ENCODE peak calls at places on chromosomes 3 and 15, in eight cellular contexts. One of them, this sample, is unnamed.

GRCh38 chr3:120200836-120201235 is 84.2 kb downstream of the GPR156 start:
- DNase-seq in spleen: no peak
- DNase-seq in uterus: no peak
- DNase-seq in ovary: no peak
- DNase-seq in body of pancreas: no peak
- DNase-seq in heart left ventricle: no peak
- DNase-seq in stomach: no peak
- DNase-seq in vagina: no peak
- DNase-seq in this sample: no peak

GRCh38 chr15:78406016-78406590 is 31.9 kb upstream of the IREB2 start:
- DNase-seq in spleen: no peak
- DNase-seq in uterus: no peak
- DNase-seq in ovary: no peak
- DNase-seq in body of pancreas: no peak
- DNase-seq in heart left ventricle: no peak
- DNase-seq in stomach: no peak
- DNase-seq in vagina: no peak
- DNase-seq in this sample: no peak

GRCh38 chr3:47008258-47008671 is 28.8 kb downstream of the NBEAL2 start:
- DNase-seq in spleen: peak; percentile 45
- DNase-seq in uterus: no peak
- DNase-seq in ovary: no peak
- DNase-seq in body of pancreas: peak; percentile 13
- DNase-seq in heart left ventricle: no peak
- DNase-seq in stomach: no peak
- DNase-seq in vagina: no peak
- DNase-seq in this sample: no peak

GRCh38 chr3:192482809-192483208 is 244.5 kb downstream of the FGF12 start:
- DNase-seq in spleen: no peak
- DNase-seq in uterus: no peak
- DNase-seq in ovary: no peak
- DNase-seq in body of pancreas: no peak
- DNase-seq in heart left ventricle: no peak
- DNase-seq in stomach: no peak
- DNase-seq in vagina: no peak
- DNase-seq in this sample: no peak

GRCh38 chr3:175397407-175397806 is 538.3 kb downstream of the NAALADL2 start:
- DNase-seq in spleen: no peak
- DNase-seq in uterus: no peak
- DNase-seq in ovary: no peak
- DNase-seq in body of pancreas: no peak
- DNase-seq in heart left ventricle: no peak
- DNase-seq in stomach: no peak
- DNase-seq in vagina: no peak
- DNase-seq in this sample: no peak

GRCh38 chr15:39869251-39869650 is 50.8 kb downstream of the GPR176 start:
- DNase-seq in spleen: no peak
- DNase-seq in uterus: no peak
- DNase-seq in ovary: no peak
- DNase-seq in body of pancreas: no peak
- DNase-seq in heart left ventricle: no peak
- DNase-seq in stomach: no peak
- DNase-seq in vagina: no peak
- DNase-seq in this sample: no peak

GRCh38 chr3:185713015-185713414 is 111.8 kb downstream of the IGF2BP2 start:
- DNase-seq in spleen: no peak
- DNase-seq in uterus: no peak
- DNase-seq in ovary: no peak
- DNase-seq in body of pancreas: no peak
- DNase-seq in heart left ventricle: no peak
- DNase-seq in stomach: no peak
- DNase-seq in vagina: peak; percentile 8
- DNase-seq in this sample: no peak

GRCh38 chr3:85003479-85003878 is 44.7 kb downstream of the CADM2 start:
- DNase-seq in spleen: no peak
- DNase-seq in uterus: no peak
- DNase-seq in ovary: no peak
- DNase-seq in body of pancreas: no peak
- DNase-seq in heart left ventricle: no peak
- DNase-seq in stomach: no peak
- DNase-seq in vagina: no peak
- DNase-seq in this sample: no peak

GRCh38 chr15:78051622-78052405 is 25.7 kb downstream of the TBC1D2B start:
- DNase-seq in spleen: no peak
- DNase-seq in uterus: peak; percentile 57
- DNase-seq in ovary: no peak
- DNase-seq in body of pancreas: peak; percentile 55
- DNase-seq in heart left ventricle: peak; percentile 63
- DNase-seq in stomach: peak; percentile 77
- DNase-seq in vagina: no peak
- DNase-seq in this sample: peak; percentile 63

GRCh38 chr3:23746473-23746872 is 59.3 kb upstream of the UBE2E1 start:
- DNase-seq in spleen: no peak
- DNase-seq in uterus: no peak
- DNase-seq in ovary: no peak
- DNase-seq in body of pancreas: no peak
- DNase-seq in heart left ventricle: no peak
- DNase-seq in stomach: no peak
- DNase-seq in vagina: no peak
- DNase-seq in this sample: no peak

GRCh38 chr3:112974894-112975293 is at the start of gene CD200R1:
- DNase-seq in spleen: no peak
- DNase-seq in uterus: no peak
- DNase-seq in ovary: no peak
- DNase-seq in body of pancreas: no peak
- DNase-seq in heart left ventricle: no peak
- DNase-seq in stomach: no peak
- DNase-seq in vagina: no peak
- DNase-seq in this sample: no peak

GRCh38 chr3:52534281-52535183 is 875 bp upstream of the NT5DC2 start:
- DNase-seq in spleen: peak; percentile 77
- DNase-seq in uterus: peak; percentile 40
- DNase-seq in ovary: peak; percentile 55
- DNase-seq in body of pancreas: peak; percentile 18
- DNase-seq in heart left ventricle: peak; percentile 39
- DNase-seq in stomach: peak; percentile 30
- DNase-seq in vagina: peak; percentile 89
- DNase-seq in this sample: peak; percentile 53

GRCh38 chr3:23202921-23203650 is at the start of gene UBE2E2:
- DNase-seq in spleen: peak; percentile 92
- DNase-seq in uterus: peak; percentile 59
- DNase-seq in ovary: peak; percentile 66
- DNase-seq in body of pancreas: peak; percentile 74
- DNase-seq in heart left ventricle: peak; percentile 84
- DNase-seq in stomach: peak; percentile 75
- DNase-seq in vagina: no peak
- DNase-seq in this sample: peak; percentile 73

GRCh38 chr3:149368850-149369497 is 8.5 kb downstream of the TM4SF1 start:
- DNase-seq in spleen: no peak
- DNase-seq in uterus: no peak
- DNase-seq in ovary: no peak
- DNase-seq in body of pancreas: no peak
- DNase-seq in heart left ventricle: no peak
- DNase-seq in stomach: no peak
- DNase-seq in vagina: no peak
- DNase-seq in this sample: no peak
- TF ChIP-seq POLR2A in spleen: no peak
- TF ChIP-seq POLR2A in uterus: no peak
- TF ChIP-seq POLR2A in ovary: no peak
- TF ChIP-seq POLR2A in body of pancreas: no peak
- TF ChIP-seq POLR2A in heart left ventricle: no peak
- TF ChIP-seq POLR2A in stomach: no peak
- TF ChIP-seq POLR2A in vagina: no peak
- TF ChIP-seq POLR2A in this sample: no peak

GRCh38 chr3:14216257-14217048 is 37.8 kb downstream of the LSM3 start:
- DNase-seq in spleen: peak; percentile 88
- DNase-seq in uterus: no peak
- DNase-seq in ovary: no peak
- DNase-seq in body of pancreas: no peak
- DNase-seq in heart left ventricle: peak; percentile 37
- DNase-seq in stomach: no peak
- DNase-seq in vagina: peak; percentile 49
- DNase-seq in this sample: no peak
- TF ChIP-seq CTCF in spleen: peak; percentile 9
- TF ChIP-seq CTCF in uterus: no peak
- TF ChIP-seq CTCF in ovary: no peak
- TF ChIP-seq CTCF in body of pancreas: no peak
- TF ChIP-seq CTCF in heart left ventricle: peak; percentile 66
- TF ChIP-seq CTCF in stomach: peak; percentile 23
- TF ChIP-seq CTCF in vagina: no peak
- TF ChIP-seq CTCF in this sample: peak; percentile 43

GRCh38 chr3:44415421-44415820 is 62.0 kb downstream of the ZNF445 start:
- DNase-seq in spleen: no peak
- DNase-seq in uterus: no peak
- DNase-seq in ovary: no peak
- DNase-seq in body of pancreas: no peak
- DNase-seq in heart left ventricle: no peak
- DNase-seq in stomach: no peak
- DNase-seq in vagina: no peak
- DNase-seq in this sample: no peak

GRCh38 chr3:44416031-44417030 is 61.1 kb downstream of the ZNF445 start:
- DNase-seq in spleen: no peak
- DNase-seq in uterus: no peak
- DNase-seq in ovary: no peak
- DNase-seq in body of pancreas: no peak
- DNase-seq in heart left ventricle: no peak
- DNase-seq in stomach: no peak
- DNase-seq in vagina: no peak
- DNase-seq in this sample: peak; percentile 13

GRCh38 chr3:44411031-44411645 is 66.3 kb downstream of the ZNF445 start:
- DNase-seq in spleen: no peak
- DNase-seq in uterus: no peak
- DNase-seq in ovary: no peak
- DNase-seq in body of pancreas: no peak
- DNase-seq in heart left ventricle: no peak
- DNase-seq in stomach: no peak
- DNase-seq in vagina: no peak
- DNase-seq in this sample: no peak

GRCh38 chr3:44412365-44412764 is 65.1 kb downstream of the ZNF445 start:
- DNase-seq in spleen: no peak
- DNase-seq in uterus: no peak
- DNase-seq in ovary: no peak
- DNase-seq in body of pancreas: no peak
- DNase-seq in heart left ventricle: no peak
- DNase-seq in stomach: no peak
- DNase-seq in vagina: no peak
- DNase-seq in this sample: no peak

GRCh38 chr3:44414517-44415090 is 62.9 kb downstream of the ZNF445 start:
- DNase-seq in spleen: no peak
- DNase-seq in uterus: no peak
- DNase-seq in ovary: no peak
- DNase-seq in body of pancreas: no peak
- DNase-seq in heart left ventricle: no peak
- DNase-seq in stomach: no peak
- DNase-seq in vagina: no peak
- DNase-seq in this sample: no peak
- H3K27me3 ChIP-seq in spleen: no peaks in the 10 kb centered on the region
- H3K27me3 ChIP-seq in uterus: no peaks in the 10 kb centered on the region
- H3K27me3 ChIP-seq in ovary: no peaks in the 10 kb centered on the region
- H3K27me3 ChIP-seq in body of pancreas: no peaks in the 10 kb centered on the region
- H3K27me3 ChIP-seq in heart left ventricle: no peaks in the 10 kb centered on the region
- H3K27me3 ChIP-seq in stomach: no peaks in the 10 kb centered on the region
- H3K27me3 ChIP-seq in vagina: no peaks in the 10 kb centered on the region
- H3K27me3 ChIP-seq in this sample: no peaks in the 10 kb centered on the region

DNA sequence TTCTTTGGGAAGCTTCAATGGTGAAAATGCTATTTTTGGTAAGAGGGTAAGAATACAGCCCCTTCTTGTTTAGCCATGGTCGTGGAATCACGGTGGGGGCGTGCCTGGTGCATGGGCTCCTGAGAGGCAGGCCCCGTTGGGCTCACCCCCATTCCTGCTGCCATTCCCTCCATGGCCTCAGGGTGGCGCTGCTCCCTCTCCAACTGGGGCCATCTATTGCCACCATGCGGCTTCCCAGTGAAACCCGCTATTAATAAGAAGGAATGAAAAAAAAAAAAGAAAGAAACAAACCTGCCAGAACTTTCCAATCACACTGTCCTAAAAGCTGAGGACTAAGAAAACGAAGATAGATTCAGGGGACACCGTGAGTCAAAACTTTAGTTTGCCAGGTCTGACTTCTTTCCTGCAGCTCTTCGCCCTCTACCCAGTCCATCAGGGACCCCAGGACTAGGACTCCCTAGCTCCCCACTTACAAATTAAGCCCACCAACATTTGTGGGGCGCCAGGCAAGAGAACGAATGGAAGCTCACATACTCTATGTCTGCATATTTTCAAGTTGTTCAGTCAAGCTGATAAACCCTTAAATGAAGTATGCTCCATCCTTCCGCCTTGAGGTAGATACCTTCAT is 30.6 kb upstream of the ABHD2 start:
- DNase-seq in spleen: peak; percentile 94
- DNase-seq in uterus: peak; percentile 80
- DNase-seq in ovary: peak; percentile 82
- DNase-seq in body of pancreas: peak; percentile 88
- DNase-seq in heart left ventricle: peak; percentile 81
- DNase-seq in stomach: peak; percentile 90
- DNase-seq in vagina: no peak
- DNase-seq in this sample: peak; percentile 74
- TF ChIP-seq POLR2A in spleen: no peak
- TF ChIP-seq POLR2A in uterus: no peak
- TF ChIP-seq POLR2A in ovary: no peak
- TF ChIP-seq POLR2A in body of pancreas: no peak
- TF ChIP-seq POLR2A in heart left ventricle: no peak
- TF ChIP-seq POLR2A in stomach: no peak
- TF ChIP-seq POLR2A in vagina: no peak
- TF ChIP-seq POLR2A in this sample: no peak

DNA sequence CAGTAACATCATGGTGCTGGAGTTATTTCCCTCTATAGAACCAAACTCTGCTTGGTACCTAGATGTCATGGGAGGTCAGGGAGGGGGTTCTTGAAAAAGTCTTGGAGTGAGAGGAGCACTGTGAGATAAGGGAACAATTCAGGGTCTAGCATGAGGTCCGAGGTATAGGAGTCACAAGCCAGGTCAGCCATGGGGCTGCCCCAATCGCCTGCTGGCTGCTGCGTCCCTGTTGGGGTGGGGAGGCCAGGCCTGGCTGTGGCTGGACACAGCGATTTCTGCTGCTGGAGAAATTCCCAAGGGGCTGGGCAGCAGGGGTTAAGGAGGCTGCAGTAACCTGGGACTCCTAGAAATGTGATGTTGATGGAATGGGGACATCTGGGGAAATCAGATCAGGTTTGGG is 44.9 kb downstream of the SUSD5 start:
- DNase-seq in spleen: no peak
- DNase-seq in uterus: no peak
- DNase-seq in ovary: no peak
- DNase-seq in body of pancreas: no peak
- DNase-seq in heart left ventricle: no peak
- DNase-seq in stomach: no peak
- DNase-seq in vagina: peak; percentile 62
- DNase-seq in this sample: no peak
- TF ChIP-seq CTCF in spleen: no peak
- TF ChIP-seq CTCF in uterus: no peak
- TF ChIP-seq CTCF in ovary: no peak
- TF ChIP-seq CTCF in body of pancreas: no peak
- TF ChIP-seq CTCF in heart left ventricle: no peak
- TF ChIP-seq CTCF in stomach: no peak
- TF ChIP-seq CTCF in vagina: no peak
- TF ChIP-seq CTCF in this sample: no peak

GRCh38 chr15:47484119-47484518 is 233.2 kb upstream of the SEMA6D start:
- DNase-seq in spleen: no peak
- DNase-seq in uterus: no peak
- DNase-seq in ovary: no peak
- DNase-seq in body of pancreas: no peak
- DNase-seq in heart left ventricle: no peak
- DNase-seq in stomach: no peak
- DNase-seq in vagina: no peak
- DNase-seq in this sample: no peak
- H3K27me3 ChIP-seq in spleen: no peaks in the 10 kb centered on the region
- H3K27me3 ChIP-seq in uterus: no peaks in the 10 kb centered on the region
- H3K27me3 ChIP-seq in ovary: no peaks in the 10 kb centered on the region
- H3K27me3 ChIP-seq in body of pancreas: no peaks in the 10 kb centered on the region
- H3K27me3 ChIP-seq in heart left ventricle: no peaks in the 10 kb centered on the region
- H3K27me3 ChIP-seq in stomach: no peaks in the 10 kb centered on the region
- H3K27me3 ChIP-seq in vagina: no peaks in the 10 kb centered on the region
- H3K27me3 ChIP-seq in this sample: no peaks in the 10 kb centered on the region

GRCh38 chr3:72446406-72447058 is 401.7 kb downstream of the SHQ1 start:
- DNase-seq in spleen: peak; percentile 94
- DNase-seq in uterus: no peak
- DNase-seq in ovary: no peak
- DNase-seq in body of pancreas: no peak
- DNase-seq in heart left ventricle: no peak
- DNase-seq in stomach: peak; percentile 27
- DNase-seq in vagina: no peak
- DNase-seq in this sample: no peak
- TF ChIP-seq POLR2A in spleen: no peak
- TF ChIP-seq POLR2A in uterus: no peak
- TF ChIP-seq POLR2A in ovary: no peak
- TF ChIP-seq POLR2A in body of pancreas: peak; percentile 52
- TF ChIP-seq POLR2A in heart left ventricle: no peak
- TF ChIP-seq POLR2A in stomach: no peak
- TF ChIP-seq POLR2A in vagina: no peak
- TF ChIP-seq POLR2A in this sample: peak; percentile 14

This sample was measured in adrenal gland.